ENCODE peak calls at places on chromosome 2, in eight cellular contexts. C is NCI-H146, A is NCI-H1105, Y is NCI-H510A treated with DMSO at 0.1 percent for 48 hours, E is cardiac fibroblast, N is fibroblast of lung, O is hypothalamus, P is EH. I is an unnamed sample.
A peak's percentile ranks its signal among the peaks of the same experiment; 100 is the strongest.

GRCh38 chr2:96241227-96241626 is 24.6 kb downstream of the TMEM127 start:
- DNase-seq in C (no peak), A (no peak), Y (no peak), E (no peak), N (no peak), O (no peak), P (no peak), I (no peak)

GRCh38 chr2:232632904-232633412 is 446 bp upstream of the EFHD1 start:
- DNase-seq in C (no peak), A (no peak), Y (no peak), E (peak; percentile 55), N (peak; percentile 4), O (peak; percentile 84), P (peak; percentile 65), I (peak; percentile 42)

GRCh38 chr2:35783723-35784122 is 571.9 kb upstream of the CRIM1 start:
- DNase-seq in C (no peak), A (no peak), Y (no peak), E (no peak), N (peak; percentile 3), O (no peak), P (no peak), I (no peak)

GRCh38 chr2:158940356-158940755 is 28.1 kb upstream of the TANC1 start:
- DNase-seq in C (no peak), A (no peak), Y (no peak), E (no peak), N (no peak), O (no peak), P (no peak), I (no peak)

GRCh38 chr2:149894760-149895159 is 307.2 kb upstream of the MMADHC start:
- DNase-seq in C (no peak), A (no peak), Y (no peak), E (peak; percentile 20), N (peak; percentile 86), O (no peak), P (no peak), I (no peak)

GRCh38 chr2:186426153-186427016 is 59.7 kb upstream of the ZC3H15 start:
- DNase-seq in C (no peak), A (no peak), Y (no peak), E (no peak), N (peak; percentile 1), O (no peak), P (no peak), I (no peak)

GRCh38 chr2:84980263-84980983 is 9.5 kb downstream of the KCMF1 start:
- DNase-seq in C (no peak), A (no peak), Y (no peak), E (no peak), N (no peak), O (no peak), P (peak; percentile 25), I (no peak)

GRCh38 chr2:88067189-88067588 is 436 bp upstream of the SMYD1 start:
- DNase-seq in C (no peak), A (no peak), Y (no peak), E (no peak), N (no peak), O (no peak), P (no peak), I (no peak)

GRCh38 chr2:226983891-226984290 is 148.0 kb downstream of the RHBDD1 start:
- DNase-seq in C (no peak), A (no peak), Y (no peak), E (no peak), N (no peak), O (peak; percentile 25), P (no peak), I (no peak)

I was measured in NCI-H748 treated with DMSO at 0.1 percent for 48 hours.